ENCODE peak calls at places on chromosome 19, in ten cellular contexts. U, I, Q, Z, O, A, C, X, N and L are unnamed samples.

GRCh38 chr19:10364644-10365043 is 15.7 kb downstream of the TYK2 start:
- DNase-seq in U (no peak), I (no peak), Q (no peak), Z (no peak), O (no peak), A (no peak), C (no peak), X (no peak), N (no peak), L (no peak)

GRCh38 chr19:29084266-29084665 is 128.7 kb downstream of the UQCRFS1 start:
- DNase-seq in U (no peak), I (no peak), Q (no peak), Z (no peak), O (no peak), A (no peak), C (no peak), X (no peak), N (no peak), L (no peak)

GRCh38 chr19:50222691-50223438 is 19.4 kb downstream of the MYH14 start:
- DNase-seq in U (no peak), I (no peak), Q (no peak), Z (no peak), O (no peak), A (no peak), C (no peak), X (no peak), N (no peak), L (no peak)

GRCh38 chr19:17429661-17430101 is 9.8 kb downstream of the MVB12A start:
- DNase-seq in U (no peak), I (no peak), Q (no peak), Z (no peak), O (no peak), A (no peak), C (no peak), X (no peak), N (no peak), L (no peak)

GRCh38 chr19:52307275-52307674 is 10.3 kb downstream of the ZNF480 start:
- DNase-seq in U (no peak), I (peak; percentile 11), Q (no peak), Z (peak; percentile 29), O (no peak), A (peak; percentile 8), C (no peak), X (no peak), N (no peak), L (peak; percentile 30)

GRCh38 chr19:46081928-46082727 is 41.3 kb upstream of the IGFL4 start:
- DNase-seq in U (peak; percentile 3), I (peak; percentile 70), Q (no peak), Z (peak; percentile 79), O (no peak), A (peak; percentile 79), C (peak; percentile 69), X (peak; percentile 60), N (peak; percentile 52), L (peak; percentile 65)

GRCh38 chr19:46404039-46404883 is 9.1 kb downstream of the CCDC8 start:
- DNase-seq in U (no peak), I (peak; percentile 71), Q (no peak), Z (peak; percentile 41), O (no peak), A (no peak), C (no peak), X (peak; percentile 41), N (no peak), L (peak; percentile 71)

GRCh38 chr19:6424190-6424938 is at the start of gene KHSRP:
- DNase-seq in U (no peak), I (peak; percentile 42), Q (no peak), Z (no peak), O (no peak), A (peak; percentile 4), C (no peak), X (no peak), N (no peak), L (no peak)

GRCh38 chr19:13885826-13886365 is 9.0 kb downstream of the NANOS3 start:
- DNase-seq in U (no peak), I (no peak), Q (no peak), Z (no peak), O (no peak), A (no peak), C (no peak), X (no peak), N (no peak), L (no peak)

GRCh38 chr19:54463531-54464043 is at the start of gene LENG9:
- DNase-seq in U (peak; percentile 66), I (peak; percentile 99), Q (peak; percentile 93), Z (peak; percentile 99), O (peak; percentile 95), A (peak; percentile 100), C (peak; percentile 98), X (peak; percentile 98), N (peak; percentile 95), L (peak; percentile 99)

GRCh38 chr19:17797397-17798201 is 2.7 kb downstream of the B3GNT3 start:
- DNase-seq in U (no peak), I (no peak), Q (no peak), Z (no peak), O (no peak), A (peak; percentile 89), C (no peak), X (no peak), N (no peak), L (no peak)

GRCh38 chr19:33395561-33396550 is 22.3 kb downstream of the CEBPG start:
- DNase-seq in U (no peak), I (no peak), Q (no peak), Z (peak; percentile 66), O (no peak), A (peak; percentile 86), C (no peak), X (no peak), N (no peak), L (no peak)

GRCh38 chr19:5047251-5047935 is 78.5 kb downstream of the KDM4B start:
- DNase-seq in U (no peak), I (no peak), Q (no peak), Z (no peak), O (no peak), A (no peak), C (no peak), X (no peak), N (no peak), L (no peak)

GRCh38 chr19:10290439-10290875 is 705 bp downstream of the ICAM5 start:
- DNase-seq in U (no peak), I (peak; percentile 41), Q (no peak), Z (no peak), O (no peak), A (peak; percentile 18), C (no peak), X (no peak), N (no peak), L (peak; percentile 10)

GRCh38 chr19:14972676-14973075 is 7.0 kb downstream of the SLC1A6 start:
- DNase-seq in U (no peak), I (no peak), Q (no peak), Z (no peak), O (no peak), A (no peak), C (no peak), X (no peak), N (no peak), L (no peak)

GRCh38 chr19:47369923-47370625 is 21.0 kb downstream of the DHX34 start:
- DNase-seq in U (no peak), I (peak; percentile 45), Q (no peak), Z (peak; percentile 56), O (no peak), A (peak; percentile 87), C (no peak), X (no peak), N (no peak), L (peak; percentile 63)

GRCh38 chr19:11296264-11296663 is 304 bp downstream of the TSPAN16 start:
- DNase-seq in U (no peak), I (no peak), Q (no peak), Z (peak; percentile 67), O (no peak), A (peak; percentile 18), C (no peak), X (no peak), N (no peak), L (peak; percentile 49)

GRCh38 chr19:15466851-15467733 is 2.7 kb upstream of the RASAL3 start:
- DNase-seq in U (no peak), I (peak; percentile 72), Q (peak; percentile 70), Z (peak; percentile 87), O (peak; percentile 23), A (no peak), C (no peak), X (no peak), N (no peak), L (peak; percentile 66)

GRCh38 chr19:11400695-11401291 is 16.7 kb upstream of the EPOR start:
- DNase-seq in U (no peak), I (no peak), Q (no peak), Z (no peak), O (no peak), A (no peak), C (no peak), X (no peak), N (no peak), L (no peak)

GRCh38 chr19:18286973-18287635 is 5.7 kb upstream of the JUND start:
- DNase-seq in U (no peak), I (no peak), Q (no peak), Z (no peak), O (no peak), A (no peak), C (no peak), X (no peak), N (no peak), L (no peak)

GRCh38 chr19:39270091-39270871 is 2.1 kb downstream of the IFNL2 start:
- DNase-seq in U (no peak), I (no peak), Q (no peak), Z (peak; percentile 10), O (no peak), A (no peak), C (peak; percentile 72), X (peak; percentile 45), N (no peak), L (peak; percentile 17)

GRCh38 chr19:3617463-3617862 is 9.1 kb downstream of the CACTIN start:
- DNase-seq in U (no peak), I (no peak), Q (no peak), Z (no peak), O (no peak), A (no peak), C (no peak), X (no peak), N (no peak), L (no peak)

GRCh38 chr19:55146648-55147218 is 2.3 kb downstream of the TNNT1 start:
- DNase-seq in U (no peak), I (peak; percentile 54), Q (no peak), Z (no peak), O (no peak), A (peak; percentile 61), C (no peak), X (peak; percentile 82), N (peak; percentile 60), L (no peak)

GRCh38 chr19:47109541-47110375 is 3.8 kb downstream of the ZC3H4 start:
- DNase-seq in U (no peak), I (peak; percentile 63), Q (peak; percentile 28), Z (peak; percentile 62), O (peak; percentile 22), A (peak; percentile 77), C (no peak), X (no peak), N (no peak), L (peak; percentile 62)

GRCh38 chr19:53594811-53595509 is 36.8 kb upstream of the DPRX start:
- DNase-seq in U (no peak), I (no peak), Q (no peak), Z (no peak), O (no peak), A (no peak), C (no peak), X (no peak), N (no peak), L (no peak)

GRCh38 chr19:50046649-50047503 is 21.1 kb downstream of the ZNF473 start:
- DNase-seq in U (no peak), I (peak; percentile 72), Q (peak; percentile 46), Z (peak; percentile 17), O (no peak), A (no peak), C (peak; percentile 12), X (peak; percentile 7), N (no peak), L (peak; percentile 21)

GRCh38 chr19:18300930-18301717 is 19.7 kb upstream of the JUND start:
- DNase-seq in U (no peak), I (no peak), Q (no peak), Z (peak; percentile 55), O (no peak), A (peak; percentile 68), C (no peak), X (no peak), N (no peak), L (peak; percentile 70)

GRCh38 chr19:2327773-2328400 is 499 bp downstream of the LSM7 start:
- DNase-seq in U (no peak), I (peak; percentile 96), Q (peak; percentile 65), Z (peak; percentile 79), O (peak; percentile 60), A (peak; percentile 81), C (peak; percentile 79), X (peak; percentile 14), N (peak; percentile 32), L (peak; percentile 79)